ENCODE peak calls at places on chromosomes 4 and X, in ten cellular contexts. R is activated T-cell treated with anti-CD3 and anti-CD28 coated beads for 1 hour; Y is AG04449; X is stimulated activated effector memory CD8-positive, alpha-beta T cell treated with anti-CD3 and anti-CD28 coated beads, Interleukin-12 subunit alpha, Interleukin-12 subunit beta, amount 100 ng/mL, for 72 hours; W is C1 segment of cervical spinal cord; L is RWPE1; T is NCI-H460; A is heart right ventricle; E is esophagus muscularis mucosa; P is islet precursor cell. V is an unnamed sample.

GRCh38 chrX:35276115-35276514 is 333.5 kb downstream of the FAM47B start:
- DNase-seq in R (no peak), Y (no peak), X (no peak), W (no peak), L (no peak), T (no peak), A (no peak), E (no peak), P (no peak), V (no peak)

GRCh38 chrX:11757729-11758399 is at the start of gene MSL3:
- DNase-seq in R (peak), Y (no peak), X (peak), W (peak), L (peak), T (peak), A (peak), E (no peak), P (peak), V (peak)

GRCh38 chr4:172953896-172954568 is 214.6 kb upstream of the GALNT7 start:
- DNase-seq in R (no peak), Y (no peak), X (no peak), W (no peak), L (no peak), T (no peak), A (no peak), E (no peak), P (no peak), V (no peak)

GRCh38 chrX:23752740-23753435 is 9.8 kb upstream of the ACOT9 start:
- DNase-seq in R (no peak), Y (peak), X (no peak), W (no peak), L (peak), T (no peak), A (no peak), E (no peak), P (no peak), V (peak)

GRCh38 chrX:39809326-39809725 is 288.4 kb downstream of the BCOR start:
- DNase-seq in R (no peak), Y (no peak), X (no peak), W (no peak), L (peak), T (no peak), A (no peak), E (no peak), P (no peak), V (peak)

GRCh38 chrX:15564981-15565579 is 35.7 kb downstream of the ACE2 start:
- DNase-seq in R (no peak), Y (no peak), X (no peak), W (peak), L (peak), T (peak), A (peak), E (no peak), P (peak), V (peak)

GRCh38 chrX:39762266-39762841 is 335.4 kb downstream of the BCOR start:
- DNase-seq in R (no peak), Y (no peak), X (no peak), W (no peak), L (no peak), T (no peak), A (no peak), E (no peak), P (no peak), V (no peak)

GRCh38 chrX:17067534-17067933 is 121.1 kb downstream of the REPS2 start:
- DNase-seq in R (no peak), Y (no peak), X (no peak), W (no peak), L (no peak), T (no peak), A (no peak), E (no peak), P (no peak), V (no peak)

GRCh38 chr4:104015680-104016079 is 295.9 kb upstream of the TACR3 start:
- DNase-seq in R (no peak), Y (no peak), X (no peak), W (no peak), L (no peak), T (no peak), A (no peak), E (no peak), P (no peak), V (no peak)

GRCh38 chrX:131827935-131828334 is 195.2 kb upstream of the STK26 start:
- DNase-seq in R (no peak), Y (no peak), X (peak), W (peak), L (no peak), T (peak), A (no peak), E (no peak), P (no peak), V (no peak)

GRCh38 chrX:9676738-9677097 is 88.9 kb downstream of the GPR143 start:
- DNase-seq in R (no peak), Y (no peak), X (no peak), W (no peak), L (no peak), T (no peak), A (no peak), E (no peak), P (no peak), V (no peak)

GRCh38 chr4:26822546-26822945 is 38.1 kb upstream of the STIM2 start:
- DNase-seq in R (no peak), Y (no peak), X (no peak), W (no peak), L (no peak), T (no peak), A (no peak), E (no peak), P (no peak), V (no peak)

GRCh38 chrX:28520786-28521185 is 66.5 kb upstream of the IL1RAPL1 start:
- DNase-seq in R (no peak), Y (no peak), X (no peak), W (no peak), L (no peak), T (no peak), A (no peak), E (no peak), P (no peak), V (no peak)

GRCh38 chr4:23855912-23856605 is 33.8 kb downstream of the PPARGC1A start:
- DNase-seq in R (no peak), Y (no peak), X (no peak), W (no peak), L (no peak), T (peak), A (no peak), E (no peak), P (no peak), V (no peak)

V was measured in stromal cell of bone marrow.